ENCODE peak calls at places on chromosomes 2 and 18, in ten cellular contexts. R, H, U, E, O, F, G, V, J and W are unnamed samples.

GRCh38 chr2:168454737-168455691 is 1.1 kb upstream of the CERS6 start:
- DNase-seq in R (no peak), H (no peak), U (no peak), E (no peak), O (no peak), F (no peak), G (no peak), V (no peak), J (no peak), W (no peak)

GRCh38 chr2:207042155-207042554 is 102.8 kb downstream of the CPO start:
- DNase-seq in R (no peak), H (no peak), U (no peak), E (no peak), O (no peak), F (peak), G (no peak), V (no peak), J (no peak), W (no peak)

GRCh38 chr18:69402219-69402989 is 1.7 kb downstream of the DOK6 start:
- DNase-seq in R (no peak), H (peak), U (no peak), E (no peak), O (no peak), F (no peak), G (no peak), V (no peak), J (no peak), W (no peak)

GRCh38 chr18:4391859-4392258 is 63.2 kb downstream of the DLGAP1 start:
- DNase-seq in R (no peak), H (no peak), U (no peak), E (peak), O (no peak), F (no peak), G (no peak), V (no peak), J (no peak), W (no peak)

GRCh38 chr2:85505551-85506238 is 33.3 kb upstream of the MAT2A start:
- DNase-seq in R (no peak), H (no peak), U (no peak), E (no peak), O (no peak), F (no peak), G (no peak), V (peak), J (no peak), W (no peak)

GRCh38 chr2:216210711-216211131 is 101.6 kb downstream of the XRCC5 start:
- DNase-seq in R (no peak), H (no peak), U (no peak), E (no peak), O (no peak), F (peak), G (no peak), V (peak), J (peak), W (no peak)

GRCh38 chr2:216850665-216851327 is 9.1 kb downstream of the TNP1 start:
- DNase-seq in R (no peak), H (no peak), U (no peak), E (no peak), O (no peak), F (no peak), G (no peak), V (no peak), J (no peak), W (no peak)

GRCh38 chr2:37871453-37872191 is 53.5 kb upstream of the RMDN2 start:
- DNase-seq in R (no peak), H (no peak), U (peak), E (no peak), O (no peak), F (peak), G (no peak), V (peak), J (peak), W (no peak)

GRCh38 chr2:64348386-64349142 is 105.4 kb upstream of the LGALSL start:
- DNase-seq in R (no peak), H (no peak), U (peak), E (no peak), O (no peak), F (peak), G (no peak), V (peak), J (peak), W (no peak)

GRCh38 chr18:50091495-50092249 is 103.3 kb downstream of the MYO5B start:
- DNase-seq in R (no peak), H (no peak), U (no peak), E (no peak), O (no peak), F (no peak), G (no peak), V (no peak), J (no peak), W (no peak)

GRCh38 chr2:157559461-157559860 is 69.2 kb downstream of the ACVR1C start:
- DNase-seq in R (no peak), H (no peak), U (no peak), E (no peak), O (no peak), F (no peak), G (no peak), V (no peak), J (no peak), W (no peak)

GRCh38 chr2:40431600-40431955 is 20.3 kb downstream of the SLC8A1 start:
- DNase-seq in R (no peak), H (no peak), U (peak), E (no peak), O (no peak), F (peak), G (no peak), V (peak), J (peak), W (no peak)

GRCh38 chr2:44168684-44169154 is at the start of gene PPM1B:
- DNase-seq in R (no peak), H (no peak), U (no peak), E (no peak), O (no peak), F (no peak), G (peak), V (no peak), J (no peak), W (no peak)

GRCh38 chr2:64819774-64820688 is 166.3 kb upstream of the SERTAD2 start:
- DNase-seq in R (no peak), H (no peak), U (no peak), E (peak), O (no peak), F (no peak), G (no peak), V (no peak), J (no peak), W (no peak)

GRCh38 chr2:37612382-37612781 is 59.1 kb downstream of the CDC42EP3 start:
- DNase-seq in R (no peak), H (no peak), U (no peak), E (no peak), O (no peak), F (no peak), G (no peak), V (no peak), J (peak), W (no peak)

GRCh38 chr2:181112916-181113315 is 132.5 kb downstream of the UBE2E3 start:
- DNase-seq in R (no peak), H (no peak), U (no peak), E (no peak), O (no peak), F (no peak), G (no peak), V (no peak), J (no peak), W (no peak)

GRCh38 chr2:232887171-232887850 is 17.2 kb downstream of the SNORC start:
- DNase-seq in R (no peak), H (no peak), U (no peak), E (no peak), O (no peak), F (no peak), G (no peak), V (no peak), J (no peak), W (no peak)

GRCh38 chr2:68811364-68811763 is 59.8 kb downstream of the BMP10 start:
- DNase-seq in R (peak), H (no peak), U (peak), E (no peak), O (no peak), F (no peak), G (no peak), V (peak), J (no peak), W (no peak)

GRCh38 chr2:202002381-202002780 is 31.3 kb upstream of the FZD7 start:
- DNase-seq in R (no peak), H (no peak), U (no peak), E (no peak), O (no peak), F (no peak), G (no peak), V (no peak), J (no peak), W (no peak)

GRCh38 chr2:122135353-122135947 is 380.0 kb downstream of the TSN start:
- DNase-seq in R (no peak), H (no peak), U (no peak), E (no peak), O (no peak), F (no peak), G (no peak), V (no peak), J (no peak), W (no peak)

GRCh38 chr18:26082475-26082874 is 7.9 kb downstream of the SS18 start:
- DNase-seq in R (no peak), H (no peak), U (peak), E (no peak), O (no peak), F (peak), G (no peak), V (peak), J (peak), W (no peak)

GRCh38 chr2:9206991-9207640 is 504 bp downstream of the ASAP2 start:
- DNase-seq in R (no peak), H (no peak), U (peak), E (no peak), O (no peak), F (peak), G (peak), V (peak), J (peak), W (no peak)

GRCh38 chr2:241039416-241039815 is 41.0 kb downstream of the SNED1 start:
- DNase-seq in R (no peak), H (no peak), U (no peak), E (no peak), O (no peak), F (no peak), G (peak), V (no peak), J (no peak), W (no peak)

GRCh38 chr2:71223767-71224333 is 3.1 kb downstream of the PAIP2B start:
- DNase-seq in R (peak), H (peak), U (peak), E (peak), O (peak), F (peak), G (peak), V (peak), J (peak), W (peak)

GRCh38 chr2:65625982-65626381 is 193.6 kb upstream of the SPRED2 start:
- DNase-seq in R (no peak), H (no peak), U (no peak), E (no peak), O (no peak), F (no peak), G (no peak), V (no peak), J (no peak), W (no peak)

GRCh38 chr18:46387426-46388131 is 269.4 kb downstream of the LOXHD1 start:
- DNase-seq in R (no peak), H (no peak), U (peak), E (no peak), O (no peak), F (no peak), G (no peak), V (no peak), J (no peak), W (no peak)

GRCh38 chr2:59935005-59935404 is 618.4 kb downstream of the BCL11A start:
- DNase-seq in R (no peak), H (no peak), U (no peak), E (peak), O (no peak), F (no peak), G (no peak), V (no peak), J (no peak), W (no peak)

GRCh38 chr2:217912030-217913024 is 90.5 kb downstream of the TNS1 start:
- DNase-seq in R (no peak), H (no peak), U (no peak), E (no peak), O (no peak), F (no peak), G (no peak), V (no peak), J (no peak), W (no peak)

GRCh38 chr2:11998218-11998617 is 251.8 kb downstream of the LPIN1 start:
- DNase-seq in R (no peak), H (no peak), U (no peak), E (no peak), O (no peak), F (peak), G (no peak), V (peak), J (peak), W (no peak)

GRCh38 chr2:225598922-225599321 is 199.4 kb downstream of the NYAP2 start:
- DNase-seq in R (no peak), H (no peak), U (no peak), E (no peak), O (no peak), F (no peak), G (no peak), V (no peak), J (peak), W (no peak)

GRCh38 chr2:44101246-44101645 is 67.4 kb upstream of the PPM1B start:
- DNase-seq in R (no peak), H (no peak), U (no peak), E (no peak), O (no peak), F (no peak), G (no peak), V (no peak), J (no peak), W (no peak)

GRCh38 chr2:57965219-57965618 is 81.4 kb upstream of the VRK2 start:
- DNase-seq in R (no peak), H (no peak), U (no peak), E (no peak), O (no peak), F (no peak), G (no peak), V (no peak), J (no peak), W (no peak)

GRCh38 chr2:70561893-70562292 is 8.3 kb upstream of the TGFA start:
- DNase-seq in R (no peak), H (no peak), U (no peak), E (no peak), O (no peak), F (no peak), G (no peak), V (no peak), J (no peak), W (no peak)

GRCh38 chr18:29512203-29512602 is 1335.3 kb upstream of the CDH2 start:
- DNase-seq in R (no peak), H (no peak), U (no peak), E (no peak), O (no peak), F (no peak), G (no peak), V (no peak), J (no peak), W (no peak)

GRCh38 chr2:111900859-111901258 is 2.5 kb downstream of the MERTK start:
- DNase-seq in R (no peak), H (peak), U (peak), E (peak), O (no peak), F (peak), G (no peak), V (peak), J (no peak), W (no peak)
- TF ChIP-seq CTCF in R (peak), H (peak), U (peak), E (peak), O (peak), F (peak), G (peak), V (peak), J (peak), W (peak)

GRCh38 chr2:230422149-230422548 is 6.1 kb downstream of the SP100 start:
- DNase-seq in R (no peak), H (no peak), U (no peak), E (no peak), O (no peak), F (no peak), G (no peak), V (no peak), J (no peak), W (no peak)

GRCh38 chr2:230416061-230416721 is at the start of gene SP100:
- DNase-seq in R (peak), H (no peak), U (peak), E (peak), O (peak), F (peak), G (peak), V (peak), J (peak), W (no peak)

GRCh38 chr2:230414302-230414701 is 1.7 kb upstream of the SP100 start:
- DNase-seq in R (no peak), H (no peak), U (peak), E (no peak), O (no peak), F (no peak), G (no peak), V (no peak), J (no peak), W (no peak)

GRCh38 chr2:230417436-230417835 is 1.4 kb downstream of the SP100 start:
- DNase-seq in R (no peak), H (no peak), U (no peak), E (no peak), O (no peak), F (no peak), G (no peak), V (no peak), J (no peak), W (no peak)

GRCh38 chr2:230418341-230419016 is 2.5 kb downstream of the SP100 start:
- DNase-seq in R (no peak), H (no peak), U (peak), E (no peak), O (no peak), F (peak), G (no peak), V (peak), J (peak), W (no peak)
- H3K4me3 ChIP-seq in R (peak), H (no peak), U (no peak), E (peak), O (no peak), F (peak), G (peak), V (peak), J (peak), W (no peak)

GRCh38 chr18:28357785-28358401 is 181.0 kb upstream of the CDH2 start:
- DNase-seq in R (no peak), H (peak), U (no peak), E (no peak), O (no peak), F (no peak), G (no peak), V (no peak), J (no peak), W (no peak)
- TF ChIP-seq CTCF in R (no peak), H (peak), U (peak), E (peak), O (no peak), F (no peak), G (peak), V (peak), J (no peak), W (no peak)

DNA sequence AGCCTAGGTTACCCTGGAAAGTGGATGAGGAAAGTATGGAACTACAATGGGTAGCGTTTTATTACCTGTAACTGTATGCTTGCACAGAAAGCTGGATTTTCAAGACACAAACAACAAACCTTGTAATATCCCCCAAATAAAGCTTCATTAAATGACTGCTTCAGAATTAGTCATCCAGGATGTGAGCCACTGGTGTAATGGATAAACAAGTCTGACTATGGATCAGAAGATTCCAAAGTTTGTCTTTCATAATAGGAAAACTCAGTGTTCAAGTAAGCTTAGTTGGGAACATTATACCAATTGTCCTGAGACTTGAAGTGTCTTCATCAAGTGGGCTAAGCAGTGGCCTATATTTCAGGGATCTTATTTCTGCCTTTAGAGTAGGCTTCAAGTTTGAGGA is 518.8 kb downstream of the LRP1B start:
- DNase-seq in R (no peak), H (no peak), U (peak), E (no peak), O (no peak), F (peak), G (no peak), V (peak), J (peak), W (no peak)
- H3K4me3 ChIP-seq in R (no peak), H (no peak), U (no peak), E (no peak), O (no peak), F (no peak), G (no peak), V (no peak), J (no peak), W (no peak)

DNA sequence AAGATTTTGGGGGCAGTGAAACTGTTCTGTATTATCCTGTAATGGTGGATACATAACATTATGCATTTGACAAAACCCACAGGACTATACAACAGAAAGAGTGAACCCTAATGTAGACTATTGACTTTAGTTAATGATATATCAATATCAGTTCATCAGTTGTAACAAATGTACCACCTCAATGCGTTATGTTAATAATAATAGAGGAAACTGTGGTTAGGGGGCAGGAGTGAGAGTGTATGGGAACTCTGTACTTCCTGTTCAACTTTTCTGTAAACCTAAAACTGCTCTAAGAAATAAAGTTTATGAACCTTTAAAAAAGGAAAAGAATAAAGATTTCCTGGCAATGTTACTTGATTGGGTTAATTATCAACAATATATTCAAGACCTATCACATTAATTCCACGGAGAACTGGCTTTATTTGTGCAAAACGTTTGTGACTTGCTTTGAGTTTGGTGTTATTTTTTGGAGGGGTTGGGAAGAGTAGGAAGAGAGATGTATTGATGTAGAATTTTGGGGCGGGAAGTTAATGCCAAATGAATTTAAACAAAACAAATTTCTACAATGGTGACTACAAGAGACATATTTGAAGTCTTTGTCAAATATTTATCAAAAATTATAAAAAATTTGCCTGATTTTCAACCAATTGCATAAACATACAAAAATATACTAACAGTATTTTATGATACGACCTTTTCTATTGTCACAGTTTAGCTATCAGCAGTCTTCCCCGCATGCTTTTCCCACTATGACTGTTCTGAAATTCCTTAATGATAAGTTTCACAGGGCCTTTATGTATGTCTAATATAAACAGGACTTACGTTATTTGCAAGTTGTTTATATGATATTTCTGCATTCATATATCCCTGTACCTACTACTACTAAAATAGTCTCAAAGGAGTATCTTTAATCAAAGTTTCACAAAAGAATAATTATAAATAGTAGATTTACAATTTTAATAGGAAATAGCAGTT is 2.1 kb upstream of the RTN4 start:
- DNase-seq in R (no peak), H (no peak), U (no peak), E (peak), O (no peak), F (no peak), G (no peak), V (no peak), J (no peak), W (no peak)
- TF ChIP-seq CTCF in R (no peak), H (no peak), U (no peak), E (peak), O (no peak), F (no peak), G (peak), V (no peak), J (no peak), W (no peak)

GRCh38 chr2:231028890-231029289 is 8.4 kb upstream of the C2orf72 start:
- DNase-seq in R (no peak), H (no peak), U (no peak), E (no peak), O (no peak), F (no peak), G (no peak), V (no peak), J (no peak), W (no peak)
- H3K4me3 ChIP-seq in R (no peak), H (no peak), U (no peak), E (no peak), O (no peak), F (no peak), G (no peak), V (no peak), J (no peak), W (no peak)

DNA sequence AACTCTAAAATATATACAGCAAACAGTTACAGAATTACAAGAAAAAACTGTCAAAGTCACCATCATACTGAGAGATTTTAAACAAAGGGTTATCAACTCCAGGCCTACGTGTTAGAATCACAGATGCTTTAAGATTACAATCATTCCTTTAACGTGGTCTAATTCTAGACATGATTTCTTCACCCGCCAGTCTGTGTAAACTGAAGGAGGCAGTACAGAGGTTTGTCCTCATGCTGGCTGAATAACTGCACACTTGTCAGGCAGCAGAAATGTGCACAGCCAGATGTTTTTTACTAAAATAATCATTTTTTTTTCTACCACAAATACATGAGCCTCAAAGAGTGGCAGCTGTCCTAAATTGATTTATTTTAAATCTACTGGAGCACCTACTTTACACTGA is 15.5 kb upstream of the NEURL3 start:
- DNase-seq in R (no peak), H (no peak), U (no peak), E (no peak), O (no peak), F (no peak), G (no peak), V (no peak), J (peak), W (no peak)
- TF ChIP-seq CTCF in R (no peak), H (no peak), U (no peak), E (no peak), O (no peak), F (no peak), G (no peak), V (no peak), J (peak), W (no peak)

GRCh38 chr2:154699560-154699901 is 1.0 kb downstream of the KCNJ3 start:
- DNase-seq in R (peak), H (no peak), U (no peak), E (no peak), O (no peak), F (no peak), G (no peak), V (no peak), J (no peak), W (no peak)
- H3K4me3 ChIP-seq in R (peak), H (peak), U (no peak), E (no peak), O (peak), F (no peak), G (peak), V (no peak), J (no peak), W (no peak)